ENCODE peak calls at places on chromosomes 11 and 22, in nine cellular contexts. One of them, this sample, is unnamed.

GRCh38 chr22:31139866-31140716 is at the start of gene PLA2G3:
- DNase-seq in upper lobe of right lung: peak; percentile 93
- DNase-seq in Peyer's patch: no peak
- DNase-seq in HepG2: peak; percentile 50
- DNase-seq in fibroblast of lung: peak; percentile 62
- DNase-seq in endodermal cell: peak; percentile 99
- DNase-seq in foreskin keratinocyte: peak; percentile 34
- DNase-seq in lung: peak; percentile 90
- DNase-seq in left ventricle myocardium inferior: no peak
- DNase-seq in this sample: no peak

GRCh38 chr11:1017269-1018005 is 19.1 kb downstream of the MUC6 start:
- DNase-seq in upper lobe of right lung: no peak
- DNase-seq in Peyer's patch: no peak
- DNase-seq in HepG2: peak; percentile 7
- DNase-seq in fibroblast of lung: no peak
- DNase-seq in endodermal cell: no peak
- DNase-seq in foreskin keratinocyte: no peak
- DNase-seq in lung: peak; percentile 41
- DNase-seq in left ventricle myocardium inferior: no peak
- DNase-seq in this sample: peak; percentile 34

GRCh38 chr11:121521145-121522042 is 68.6 kb upstream of the SORL1-AS1 start:
- DNase-seq in upper lobe of right lung: no peak
- DNase-seq in Peyer's patch: no peak
- DNase-seq in HepG2: no peak
- DNase-seq in fibroblast of lung: no peak
- DNase-seq in endodermal cell: no peak
- DNase-seq in foreskin keratinocyte: peak; percentile 85
- DNase-seq in lung: no peak
- DNase-seq in left ventricle myocardium inferior: no peak
- DNase-seq in this sample: no peak

GRCh38 chr11:71252434-71252781 is at the start of gene SHANK2:
- DNase-seq in upper lobe of right lung: peak; percentile 81
- DNase-seq in Peyer's patch: no peak
- DNase-seq in HepG2: no peak
- DNase-seq in fibroblast of lung: no peak
- DNase-seq in endodermal cell: no peak
- DNase-seq in foreskin keratinocyte: no peak
- DNase-seq in lung: no peak
- DNase-seq in left ventricle myocardium inferior: no peak
- DNase-seq in this sample: no peak

GRCh38 chr11:71461696-71462095 is 8.7 kb downstream of the NADSYN1 start:
- DNase-seq in upper lobe of right lung: no peak
- DNase-seq in Peyer's patch: no peak
- DNase-seq in HepG2: no peak
- DNase-seq in fibroblast of lung: no peak
- DNase-seq in endodermal cell: no peak
- DNase-seq in foreskin keratinocyte: no peak
- DNase-seq in lung: no peak
- DNase-seq in left ventricle myocardium inferior: no peak
- DNase-seq in this sample: no peak

GRCh38 chr22:43466710-43467109 is 54.9 kb downstream of the MPPED1 start:
- DNase-seq in upper lobe of right lung: peak; percentile 22
- DNase-seq in Peyer's patch: no peak
- DNase-seq in HepG2: no peak
- DNase-seq in fibroblast of lung: no peak
- DNase-seq in endodermal cell: no peak
- DNase-seq in foreskin keratinocyte: no peak
- DNase-seq in lung: no peak
- DNase-seq in left ventricle myocardium inferior: no peak
- DNase-seq in this sample: no peak

GRCh38 chr11:15509082-15509481 is 394.4 kb downstream of the INSC start:
- DNase-seq in upper lobe of right lung: no peak
- DNase-seq in Peyer's patch: no peak
- DNase-seq in HepG2: no peak
- DNase-seq in fibroblast of lung: no peak
- DNase-seq in endodermal cell: no peak
- DNase-seq in foreskin keratinocyte: no peak
- DNase-seq in lung: no peak
- DNase-seq in left ventricle myocardium inferior: no peak
- DNase-seq in this sample: no peak

GRCh38 chr22:30398685-30399680 is 2.2 kb downstream of the SEC14L2 start:
- DNase-seq in upper lobe of right lung: no peak
- DNase-seq in Peyer's patch: no peak
- DNase-seq in HepG2: no peak
- DNase-seq in fibroblast of lung: no peak
- DNase-seq in endodermal cell: no peak
- DNase-seq in foreskin keratinocyte: no peak
- DNase-seq in lung: no peak
- DNase-seq in left ventricle myocardium inferior: no peak
- DNase-seq in this sample: no peak

GRCh38 chr11:75801362-75802021 is 13.5 kb upstream of the UVRAG start:
- DNase-seq in upper lobe of right lung: no peak
- DNase-seq in Peyer's patch: no peak
- DNase-seq in HepG2: no peak
- DNase-seq in fibroblast of lung: no peak
- DNase-seq in endodermal cell: peak; percentile 21
- DNase-seq in foreskin keratinocyte: no peak
- DNase-seq in lung: no peak
- DNase-seq in left ventricle myocardium inferior: no peak
- DNase-seq in this sample: no peak

GRCh38 chr22:27668828-27669797 is 132.4 kb downstream of the MN1 start:
- DNase-seq in upper lobe of right lung: no peak
- DNase-seq in Peyer's patch: peak; percentile 70
- DNase-seq in HepG2: peak; percentile 91
- DNase-seq in fibroblast of lung: peak; percentile 44
- DNase-seq in endodermal cell: peak; percentile 68
- DNase-seq in foreskin keratinocyte: peak; percentile 81
- DNase-seq in lung: no peak
- DNase-seq in left ventricle myocardium inferior: peak; percentile 87
- DNase-seq in this sample: peak; percentile 23

GRCh38 chr11:46728659-46729040 is 9.6 kb downstream of the F2 start:
- DNase-seq in upper lobe of right lung: peak; percentile 31
- DNase-seq in Peyer's patch: no peak
- DNase-seq in HepG2: no peak
- DNase-seq in fibroblast of lung: no peak
- DNase-seq in endodermal cell: no peak
- DNase-seq in foreskin keratinocyte: no peak
- DNase-seq in lung: no peak
- DNase-seq in left ventricle myocardium inferior: no peak
- DNase-seq in this sample: no peak

GRCh38 chr11:2268911-2269600 is 1.3 kb downstream of the ASCL2 start:
- DNase-seq in upper lobe of right lung: peak; percentile 87
- DNase-seq in Peyer's patch: peak; percentile 77
- DNase-seq in HepG2: peak; percentile 64
- DNase-seq in fibroblast of lung: peak; percentile 16
- DNase-seq in endodermal cell: peak; percentile 83
- DNase-seq in foreskin keratinocyte: peak; percentile 42
- DNase-seq in lung: peak; percentile 65
- DNase-seq in left ventricle myocardium inferior: peak; percentile 51
- DNase-seq in this sample: peak; percentile 50

GRCh38 chr22:22929381-22930221 is 42.0 kb downstream of the IGLL5 start:
- DNase-seq in upper lobe of right lung: no peak
- DNase-seq in Peyer's patch: no peak
- DNase-seq in HepG2: no peak
- DNase-seq in fibroblast of lung: no peak
- DNase-seq in endodermal cell: no peak
- DNase-seq in foreskin keratinocyte: no peak
- DNase-seq in lung: no peak
- DNase-seq in left ventricle myocardium inferior: no peak
- DNase-seq in this sample: no peak

GRCh38 chr22:39489094-39490068 is 12.7 kb upstream of the MIEF1 start:
- DNase-seq in upper lobe of right lung: peak; percentile 58
- DNase-seq in Peyer's patch: peak; percentile 72
- DNase-seq in HepG2: no peak
- DNase-seq in fibroblast of lung: no peak
- DNase-seq in endodermal cell: no peak
- DNase-seq in foreskin keratinocyte: no peak
- DNase-seq in lung: no peak
- DNase-seq in left ventricle myocardium inferior: no peak
- DNase-seq in this sample: no peak

GRCh38 chr11:83574516-83574915 is 288.3 kb upstream of the CCDC90B start:
- DNase-seq in upper lobe of right lung: no peak
- DNase-seq in Peyer's patch: no peak
- DNase-seq in HepG2: no peak
- DNase-seq in fibroblast of lung: no peak
- DNase-seq in endodermal cell: no peak
- DNase-seq in foreskin keratinocyte: peak; percentile 68
- DNase-seq in lung: no peak
- DNase-seq in left ventricle myocardium inferior: no peak
- DNase-seq in this sample: no peak

GRCh38 chr11:10930224-10930960 is 72.5 kb upstream of the ZBED5 start:
- DNase-seq in upper lobe of right lung: no peak
- DNase-seq in Peyer's patch: peak; percentile 49
- DNase-seq in HepG2: no peak
- DNase-seq in fibroblast of lung: peak; percentile 61
- DNase-seq in endodermal cell: no peak
- DNase-seq in foreskin keratinocyte: no peak
- DNase-seq in lung: peak; percentile 29
- DNase-seq in left ventricle myocardium inferior: no peak
- DNase-seq in this sample: no peak

GRCh38 chr11:46272816-46273427 is 4.5 kb upstream of the CREB3L1 start:
- DNase-seq in upper lobe of right lung: peak; percentile 78
- DNase-seq in Peyer's patch: peak; percentile 67
- DNase-seq in HepG2: no peak
- DNase-seq in fibroblast of lung: peak; percentile 76
- DNase-seq in endodermal cell: no peak
- DNase-seq in foreskin keratinocyte: peak; percentile 62
- DNase-seq in lung: peak; percentile 62
- DNase-seq in left ventricle myocardium inferior: peak; percentile 77
- DNase-seq in this sample: peak; percentile 71

GRCh38 chr11:103671143-103671651 is 365.2 kb upstream of the DDI1 start:
- DNase-seq in upper lobe of right lung: no peak
- DNase-seq in Peyer's patch: no peak
- DNase-seq in HepG2: no peak
- DNase-seq in fibroblast of lung: no peak
- DNase-seq in endodermal cell: no peak
- DNase-seq in foreskin keratinocyte: no peak
- DNase-seq in lung: no peak
- DNase-seq in left ventricle myocardium inferior: no peak
- DNase-seq in this sample: no peak

GRCh38 chr11:17906436-17906835 is 106.4 kb downstream of the SERGEF start:
- DNase-seq in upper lobe of right lung: no peak
- DNase-seq in Peyer's patch: no peak
- DNase-seq in HepG2: no peak
- DNase-seq in fibroblast of lung: no peak
- DNase-seq in endodermal cell: peak; percentile 91
- DNase-seq in foreskin keratinocyte: no peak
- DNase-seq in lung: no peak
- DNase-seq in left ventricle myocardium inferior: no peak
- DNase-seq in this sample: no peak
- H3K4me1 ChIP-seq in upper lobe of right lung: no peaks in the 10 kb centered on the region
- H3K4me1 ChIP-seq in Peyer's patch: no peaks in the 10 kb centered on the region
- H3K4me1 ChIP-seq in HepG2: no peaks in the 10 kb centered on the region
- H3K4me1 ChIP-seq in fibroblast of lung: no peaks in the 10 kb centered on the region
- H3K4me1 ChIP-seq in endodermal cell: no peaks in the 10 kb centered on the region
- H3K4me1 ChIP-seq in foreskin keratinocyte: no peaks in the 10 kb centered on the region
- H3K4me1 ChIP-seq in lung: no peaks in the 10 kb centered on the region
- H3K4me1 ChIP-seq in left ventricle myocardium inferior: no peaks in the 10 kb centered on the region
- H3K4me1 ChIP-seq in this sample: no peaks in the 10 kb centered on the region

DNA sequence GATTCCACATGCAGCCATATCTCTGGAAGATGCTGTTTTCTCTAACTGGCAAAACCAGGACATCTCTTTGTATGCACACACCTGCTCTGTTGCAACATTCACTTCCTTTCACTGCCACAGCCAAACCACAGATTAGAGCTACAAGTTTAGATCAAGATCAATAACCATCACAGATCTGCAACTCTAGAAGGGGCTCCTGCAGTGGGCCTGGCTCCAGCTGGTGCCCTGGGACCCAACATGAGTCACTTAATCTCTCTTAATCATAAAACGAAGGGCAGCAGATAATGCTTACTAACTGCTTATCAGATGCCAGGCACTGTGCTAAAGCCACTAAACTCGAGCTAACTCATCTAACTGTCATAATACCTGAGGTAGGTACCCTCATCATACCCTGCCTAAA is 22.1 kb downstream of the SMCO4 start:
- DNase-seq in upper lobe of right lung: no peak
- DNase-seq in Peyer's patch: no peak
- DNase-seq in HepG2: no peak
- DNase-seq in fibroblast of lung: no peak
- DNase-seq in endodermal cell: no peak
- DNase-seq in foreskin keratinocyte: no peak
- DNase-seq in lung: no peak
- DNase-seq in left ventricle myocardium inferior: no peak
- DNase-seq in this sample: no peak
- H3K27ac ChIP-seq in upper lobe of right lung: no peak overlapping the region
- H3K27ac ChIP-seq in Peyer's patch: no peak overlapping the region
- H3K27ac ChIP-seq in HepG2: no peak overlapping the region
- H3K27ac ChIP-seq in fibroblast of lung: no peak overlapping the region
- H3K27ac ChIP-seq in endodermal cell: no peak overlapping the region
- H3K27ac ChIP-seq in foreskin keratinocyte: no peak overlapping the region
- H3K27ac ChIP-seq in lung: no peak overlapping the region
- H3K27ac ChIP-seq in left ventricle myocardium inferior: no peak overlapping the region
- H3K27ac ChIP-seq in this sample: no peak overlapping the region

GRCh38 chr11:61297741-61298140 is 2.6 kb upstream of the VWCE start:
- DNase-seq in upper lobe of right lung: no peak
- DNase-seq in Peyer's patch: no peak
- DNase-seq in HepG2: peak; percentile 29
- DNase-seq in fibroblast of lung: peak; percentile 88
- DNase-seq in endodermal cell: no peak
- DNase-seq in foreskin keratinocyte: peak; percentile 94
- DNase-seq in lung: no peak
- DNase-seq in left ventricle myocardium inferior: no peak
- DNase-seq in this sample: peak; percentile 60

GRCh38 chr11:61297341-61297740 is 2.2 kb upstream of the VWCE start:
- DNase-seq in upper lobe of right lung: no peak
- DNase-seq in Peyer's patch: no peak
- DNase-seq in HepG2: no peak
- DNase-seq in fibroblast of lung: no peak
- DNase-seq in endodermal cell: no peak
- DNase-seq in foreskin keratinocyte: no peak
- DNase-seq in lung: no peak
- DNase-seq in left ventricle myocardium inferior: no peak
- DNase-seq in this sample: no peak

GRCh38 chr11:61293869-61294716 is 1.0 kb downstream of the VWCE start:
- DNase-seq in upper lobe of right lung: peak; percentile 70
- DNase-seq in Peyer's patch: no peak
- DNase-seq in HepG2: peak; percentile 34
- DNase-seq in fibroblast of lung: peak; percentile 42
- DNase-seq in endodermal cell: peak; percentile 74
- DNase-seq in foreskin keratinocyte: peak; percentile 23
- DNase-seq in lung: no peak
- DNase-seq in left ventricle myocardium inferior: peak; percentile 58
- DNase-seq in this sample: peak; percentile 80

GRCh38 chr11:61295596-61295926 is 445 bp upstream of the VWCE start:
- DNase-seq in upper lobe of right lung: no peak
- DNase-seq in Peyer's patch: no peak
- DNase-seq in HepG2: no peak
- DNase-seq in fibroblast of lung: no peak
- DNase-seq in endodermal cell: no peak
- DNase-seq in foreskin keratinocyte: no peak
- DNase-seq in lung: no peak
- DNase-seq in left ventricle myocardium inferior: no peak
- DNase-seq in this sample: no peak

GRCh38 chr11:61294717-61295595 is at the start of gene VWCE:
- DNase-seq in upper lobe of right lung: peak; percentile 84
- DNase-seq in Peyer's patch: peak; percentile 64
- DNase-seq in HepG2: peak; percentile 76
- DNase-seq in fibroblast of lung: peak; percentile 51
- DNase-seq in endodermal cell: peak; percentile 91
- DNase-seq in foreskin keratinocyte: peak; percentile 50
- DNase-seq in lung: no peak
- DNase-seq in left ventricle myocardium inferior: peak; percentile 47
- DNase-seq in this sample: peak; percentile 62
- TF ChIP-seq CTCF in upper lobe of right lung: peak; percentile 30
- TF ChIP-seq CTCF in Peyer's patch: no peak
- TF ChIP-seq CTCF in HepG2: peak; percentile 65
- TF ChIP-seq CTCF in fibroblast of lung: peak; percentile 31
- TF ChIP-seq CTCF in endodermal cell: peak; percentile 52
- TF ChIP-seq CTCF in foreskin keratinocyte: peak; percentile 72
- TF ChIP-seq CTCF in lung: no peak
- TF ChIP-seq CTCF in left ventricle myocardium inferior: no peak
- TF ChIP-seq CTCF in this sample: no peak

GRCh38 chr11:128419012-128419767 is 168.2 kb downstream of the ETS1 start:
- DNase-seq in upper lobe of right lung: no peak
- DNase-seq in Peyer's patch: no peak
- DNase-seq in HepG2: no peak
- DNase-seq in fibroblast of lung: no peak
- DNase-seq in endodermal cell: no peak
- DNase-seq in foreskin keratinocyte: no peak
- DNase-seq in lung: no peak
- DNase-seq in left ventricle myocardium inferior: no peak
- DNase-seq in this sample: no peak
- H3K4me1 ChIP-seq in upper lobe of right lung: peaks cover 12% of the 10 kb centered on the region
- H3K4me1 ChIP-seq in Peyer's patch: no peaks in the 10 kb centered on the region
- H3K4me1 ChIP-seq in HepG2: peaks cover 2% of the 10 kb centered on the region
- H3K4me1 ChIP-seq in fibroblast of lung: peaks cover 11% of the 10 kb centered on the region
- H3K4me1 ChIP-seq in endodermal cell: peaks cover under 1% of the 10 kb centered on the region
- H3K4me1 ChIP-seq in foreskin keratinocyte: peaks cover 8% of the 10 kb centered on the region
- H3K4me1 ChIP-seq in lung: peaks cover 2% of the 10 kb centered on the region
- H3K4me1 ChIP-seq in left ventricle myocardium inferior: peaks cover 42% of the 10 kb centered on the region
- H3K4me1 ChIP-seq in this sample: peaks cover 5% of the 10 kb centered on the region